ENCODE peak calls at places on chromosome 16, in seven cellular contexts. J, M, R, A, Z, Q and O are unnamed samples.
A peak's percentile ranks its signal among the peaks of the same experiment; 100 is the strongest.

GRCh38 chr16:77588389-77588788 is 133.9 kb upstream of the NUDT7 start:
- DNase-seq in A (no peak), M (no peak), J (no peak), R (no peak), Z (no peak), Q (no peak), O (no peak)

GRCh38 chr16:64540449-64540848 is 581.4 kb downstream of the CDH11 start:
- DNase-seq in M (no peak), Z (no peak), A (no peak), J (no peak), R (no peak), Q (no peak), O (no peak)

GRCh38 chr16:9033125-9033830 is 58.2 kb upstream of the HAPSTR1 start:
- DNase-seq in M (peak; percentile 74), A (peak; percentile 76), R (peak; percentile 67), Q (no peak), J (peak; percentile 57), Z (peak; percentile 70), O (peak; percentile 84)

GRCh38 chr16:78874241-78874983 is 726.1 kb downstream of the MAF start:
- DNase-seq in J (no peak), Q (no peak), Z (no peak), A (no peak), M (no peak), R (no peak), O (no peak)

GRCh38 chr16:67164599-67165061 is at the start of gene HSF4:
- DNase-seq in J (peak; percentile 81), R (peak; percentile 86), A (peak; percentile 52), Q (no peak), M (no peak), Z (peak; percentile 64), O (no peak)

GRCh38 chr16:14369734-14370598 is 260.1 kb downstream of the PARN start:
- DNase-seq in M (no peak), R (no peak), Z (no peak), A (no peak), Q (no peak), J (no peak), O (peak; percentile 47)

GRCh38 chr16:66512589-66513404 is 37.1 kb downstream of the TK2 start:
- DNase-seq in A (peak; percentile 93), Q (no peak), R (no peak), J (no peak), M (no peak), Z (no peak), O (peak; percentile 41)

GRCh38 chr16:57994778-57995177 is 5.7 kb downstream of the ZNF319 start:
- DNase-seq in R (peak; percentile 86), Z (no peak), M (peak; percentile 37), A (peak; percentile 44), Q (no peak), J (peak; percentile 64), O (peak; percentile 63)

GRCh38 chr16:56812884-56813283 is 52.1 kb upstream of the SLC12A3 start:
- DNase-seq in J (no peak), Q (no peak), A (peak; percentile 50), M (no peak), Z (no peak), R (no peak), O (no peak)

GRCh38 chr16:56679813-56680212 is 2.5 kb upstream of the MT1X start:
- DNase-seq in R (no peak), Z (no peak), Q (no peak), J (no peak), A (peak; percentile 23), M (peak; percentile 65), O (no peak)

GRCh38 chr16:69077251-69077650 is 28.2 kb upstream of the HAS3 start:
- DNase-seq in Z (no peak), M (peak; percentile 87), J (no peak), Q (no peak), R (no peak), A (no peak), O (no peak)

GRCh38 chr16:82631701-82632685 is 5.2 kb downstream of the CDH13 start:
- DNase-seq in Z (no peak), A (no peak), Q (no peak), R (peak; percentile 16), M (no peak), J (peak; percentile 38), O (no peak)

GRCh38 chr16:79434771-79435170 is 165.8 kb downstream of the MAF start:
- DNase-seq in M (no peak), Q (no peak), J (no peak), Z (no peak), A (no peak), R (no peak), O (no peak)

GRCh38 chr16:56231-56927 is 2.8 kb downstream of the SNRNP25 start:
- DNase-seq in J (no peak), Z (no peak), Q (no peak), M (no peak), R (no peak), A (no peak), O (no peak)

GRCh38 chr16:50248845-50249244 is 17.5 kb upstream of the ADCY7 start:
- DNase-seq in J (no peak), M (no peak), A (no peak), R (no peak), Z (no peak), Q (no peak), O (no peak)

GRCh38 chr16:19393226-19394074 is 24.2 kb upstream of the TMC5 start:
- DNase-seq in Q (no peak), A (no peak), M (peak; percentile 89), Z (no peak), R (peak; percentile 76), J (no peak), O (no peak)

GRCh38 chr16:15640966-15641365 is 2.0 kb downstream of the MARF1 start:
- DNase-seq in M (no peak), Z (no peak), R (no peak), Q (no peak), A (no peak), J (no peak), O (no peak)

GRCh38 chr16:15643453-15644305 is 725 bp upstream of the MARF1 start:
- DNase-seq in A (peak; percentile 84), M (peak; percentile 44), Q (no peak), J (peak; percentile 65), Z (peak; percentile 49), R (peak; percentile 69), O (no peak)

GRCh38 chr16:15642557-15643452 is at the start of gene MARF1:
- DNase-seq in R (peak; percentile 98), Z (peak; percentile 100), Q (peak; percentile 78), A (peak; percentile 96), M (peak; percentile 87), J (peak; percentile 94), O (peak; percentile 43)

GRCh38 chr16:15644306-15644961 is 1.5 kb upstream of the MARF1 start:
- DNase-seq in M (peak; percentile 62), Z (no peak), A (peak; percentile 87), J (peak; percentile 17), R (peak; percentile 45), Q (no peak), O (no peak)

GRCh38 chr16:15641753-15642556 is 999 bp downstream of the MARF1 start:
- DNase-seq in A (no peak), Q (no peak), M (no peak), R (peak; percentile 38), Z (no peak), J (no peak), O (no peak)
- TF ChIP-seq JUND in A (no peak), Q (no peak), M (peak; percentile 14), R (no peak), Z (no peak), J (no peak), O (no peak)

DNA sequence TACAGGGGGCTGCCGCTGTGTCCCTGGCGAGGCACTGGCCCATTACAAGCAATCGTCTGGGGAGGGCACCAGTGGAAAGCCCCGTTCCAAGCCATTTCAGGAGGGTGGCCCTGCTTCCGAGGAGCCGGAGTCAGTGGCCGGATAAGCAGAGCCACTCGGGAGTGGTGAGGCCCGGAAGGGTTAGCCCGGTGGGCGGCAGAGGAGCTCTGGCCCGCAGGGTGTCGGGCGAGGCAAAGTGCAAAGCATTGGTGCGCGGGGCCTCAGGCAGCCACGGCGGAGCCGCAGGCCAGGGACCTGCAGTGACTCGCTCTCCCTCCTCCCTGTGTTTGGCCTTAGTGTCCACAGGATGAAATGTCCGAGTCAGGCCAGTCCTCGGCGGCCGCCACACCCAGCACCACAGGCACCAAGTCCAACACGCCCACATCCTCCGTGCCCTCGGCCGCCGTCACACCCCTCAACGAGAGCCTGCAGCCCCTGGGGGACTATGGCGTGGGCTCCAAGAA is 24.6 kb downstream of the NME3 start:
- DNase-seq in Q (no peak), J (no peak), R (no peak), Z (no peak), A (no peak), M (no peak), O (no peak)
- TF ChIP-seq JUND in Q (no peak), J (no peak), R (no peak), Z (no peak), A (no peak), M (no peak), O (no peak)

GRCh38 chr16:85288341-85288868 is 176.1 kb upstream of the CIBAR2 start:
- DNase-seq in A (no peak), M (no peak), Z (no peak), R (no peak), J (no peak), Q (no peak), O (no peak)

GRCh38 chr16:85289760-85290625 is 177.7 kb upstream of the CIBAR2 start:
- DNase-seq in Q (no peak), Z (no peak), J (no peak), A (peak; percentile 23), R (peak; percentile 41), M (no peak), O (no peak)

GRCh38 chr16:85290626-85291301 is 178.5 kb upstream of the CIBAR2 start:
- DNase-seq in A (no peak), J (no peak), Z (no peak), R (no peak), M (no peak), Q (no peak), O (no peak)

GRCh38 chr16:85286970-85287814 is 174.9 kb upstream of the CIBAR2 start:
- DNase-seq in Z (no peak), J (peak; percentile 93), M (no peak), Q (no peak), A (no peak), R (peak; percentile 78), O (no peak)

DNA sequence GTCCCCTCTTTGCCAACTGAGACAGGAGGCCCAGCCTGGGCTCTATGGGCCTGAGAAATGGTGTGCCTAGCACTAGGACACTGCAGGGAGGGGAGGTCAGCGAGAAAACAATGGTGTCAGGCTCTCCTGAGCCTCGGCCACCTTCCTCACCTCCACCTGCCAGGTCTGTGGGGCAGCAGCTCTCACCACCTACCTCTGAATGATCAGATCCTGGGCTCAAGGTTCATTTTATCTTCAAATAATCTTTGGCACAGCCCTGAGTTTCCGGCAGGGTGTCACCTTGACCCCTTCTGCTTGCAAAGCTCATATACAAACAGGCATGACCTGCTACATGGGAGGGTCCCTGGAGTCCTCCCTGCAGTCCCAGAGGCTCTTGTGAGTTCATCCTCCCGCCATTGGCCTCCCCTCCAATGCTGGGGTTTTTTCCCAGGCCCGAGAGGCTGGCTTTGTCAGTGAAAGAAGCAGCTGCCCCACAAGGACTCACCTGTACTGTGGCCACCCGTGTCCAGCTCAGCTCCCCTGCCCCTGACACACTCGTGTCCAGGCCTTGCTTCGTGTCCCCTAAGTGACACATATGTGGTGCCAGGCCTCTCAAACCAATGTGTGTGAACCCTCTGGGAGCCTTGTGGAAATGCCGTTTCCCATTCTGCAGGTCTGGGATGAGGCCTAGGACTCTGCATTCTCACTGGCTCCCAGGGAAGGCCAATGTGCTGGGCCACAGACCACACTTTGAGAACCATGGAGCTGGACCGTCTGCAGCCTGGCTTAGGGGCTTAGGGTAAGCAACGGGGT is 176.8 kb upstream of the CIBAR2 start:
- DNase-seq in M (no peak), R (no peak), A (peak; percentile 85), Q (no peak), Z (no peak), J (no peak), O (no peak)
- TF ChIP-seq JUND in M (no peak), R (no peak), A (peak; percentile 76), Q (no peak), Z (no peak), J (no peak), O (no peak)

GRCh38 chr16:5257462-5257861 is 159.9 kb upstream of the EEF2KMT start:
- DNase-seq in Q (no peak), Z (no peak), M (no peak), A (no peak), R (no peak), J (no peak), O (no peak)
- TF ChIP-seq JUND in Q (no peak), Z (no peak), M (no peak), A (no peak), R (no peak), J (no peak), O (no peak)